ENCODE peak calls at places on chromosomes 6 and 20, in eight cellular contexts. Y, Z, M, B, V, A, L and S are unnamed samples.

GRCh38 chr20:12173333-12173732 is 255.6 kb downstream of the BTBD3 start:
- DNase-seq in Y (no peak), Z (no peak), M (no peak), B (no peak), V (no peak), A (no peak), L (no peak), S (no peak)

GRCh38 chr20:24747881-24748595 is 201.0 kb upstream of the CST7 start:
- DNase-seq in Y (no peak), Z (peak; percentile 17), M (no peak), B (no peak), V (no peak), A (no peak), L (no peak), S (no peak)

GRCh38 chr6:45569210-45569945 is 191.6 kb upstream of the SUPT3H start:
- DNase-seq in Y (peak; percentile 65), Z (no peak), M (no peak), B (no peak), V (no peak), A (peak; percentile 71), L (no peak), S (peak; percentile 30)

GRCh38 chr6:424741-425417 is 33.3 kb downstream of the IRF4 start:
- DNase-seq in Y (no peak), Z (no peak), M (no peak), B (no peak), V (no peak), A (no peak), L (no peak), S (no peak)

GRCh38 chr6:157428418-157429202 is 47.6 kb downstream of the ZDHHC14 start:
- DNase-seq in Y (no peak), Z (no peak), M (no peak), B (no peak), V (no peak), A (no peak), L (no peak), S (no peak)

GRCh38 chr20:22797103-22797502 is 212.7 kb upstream of the FOXA2 start:
- DNase-seq in Y (no peak), Z (no peak), M (no peak), B (peak; percentile 10), V (no peak), A (no peak), L (no peak), S (no peak)

GRCh38 chr6:55652429-55652828 is 73.4 kb upstream of the HMGCLL1 start:
- DNase-seq in Y (no peak), Z (no peak), M (no peak), B (no peak), V (no peak), A (no peak), L (no peak), S (no peak)

GRCh38 chr6:23559587-23560343 is 566.2 kb upstream of the NRSN1 start:
- DNase-seq in Y (no peak), Z (peak; percentile 51), M (no peak), B (no peak), V (peak; percentile 3), A (no peak), L (no peak), S (no peak)

GRCh38 chr6:4903751-4904370 is 100.0 kb downstream of the RPP40 start:
- DNase-seq in Y (no peak), Z (no peak), M (no peak), B (no peak), V (no peak), A (no peak), L (no peak), S (no peak)

GRCh38 chr20:37442986-37443385 is 78.1 kb upstream of the NNAT start:
- DNase-seq in Y (no peak), Z (no peak), M (no peak), B (no peak), V (no peak), A (no peak), L (no peak), S (no peak)

GRCh38 chr6:7922596-7922995 is 12.0 kb upstream of the TXNDC5 start:
- DNase-seq in Y (no peak), Z (no peak), M (no peak), B (no peak), V (peak; percentile 49), A (no peak), L (no peak), S (no peak)

GRCh38 chr6:38459291-38459690 is 180.4 kb downstream of the BTBD9 start:
- DNase-seq in Y (no peak), Z (no peak), M (no peak), B (no peak), V (peak; percentile 53), A (no peak), L (no peak), S (no peak)

GRCh38 chr20:32480361-32481199 is 104.6 kb downstream of the NOL4L start:
- DNase-seq in Y (no peak), Z (peak; percentile 48), M (no peak), B (no peak), V (no peak), A (no peak), L (no peak), S (no peak)

GRCh38 chr6:10460096-10460495 is 45.2 kb upstream of the TFAP2A start:
- DNase-seq in Y (no peak), Z (no peak), M (no peak), B (no peak), V (no peak), A (no peak), L (no peak), S (no peak)

GRCh38 chr20:2088904-2089303 is 12.7 kb upstream of the STK35 start:
- DNase-seq in Y (no peak), Z (peak; percentile 57), M (no peak), B (no peak), V (no peak), A (no peak), L (no peak), S (no peak)

GRCh38 chr20:37915800-37916570 is 13.1 kb downstream of the VSTM2L start:
- DNase-seq in Y (peak; percentile 72), Z (peak; percentile 71), M (peak; percentile 32), B (no peak), V (no peak), A (no peak), L (no peak), S (peak; percentile 89)

GRCh38 chr6:39979461-39980328 is 45.4 kb upstream of the MOCS1 start:
- DNase-seq in Y (no peak), Z (no peak), M (no peak), B (no peak), V (peak; percentile 12), A (no peak), L (no peak), S (no peak)

GRCh38 chr6:104623052-104623690 is 236.5 kb downstream of the HACE1 start:
- DNase-seq in Y (peak; percentile 18), Z (peak; percentile 78), M (no peak), B (peak; percentile 55), V (no peak), A (no peak), L (no peak), S (no peak)

GRCh38 chr20:23702021-23702420 is 13.2 kb upstream of the CST4 start:
- DNase-seq in Y (no peak), Z (no peak), M (no peak), B (peak; percentile 15), V (no peak), A (no peak), L (no peak), S (no peak)

GRCh38 chr20:1305682-1306081 is 23.3 kb downstream of the SDCBP2 start:
- DNase-seq in Y (no peak), Z (no peak), M (no peak), B (no peak), V (no peak), A (peak; percentile 19), L (no peak), S (no peak)

GRCh38 chr6:78854501-78854900 is 12.8 kb upstream of the IRAK1BP1 start:
- DNase-seq in Y (no peak), Z (no peak), M (no peak), B (no peak), V (no peak), A (no peak), L (no peak), S (no peak)

GRCh38 chr20:63073738-63074065 is 66.9 kb upstream of the BHLHE23 start:
- DNase-seq in Y (no peak), Z (no peak), M (no peak), B (no peak), V (no peak), A (no peak), L (no peak), S (no peak)

GRCh38 chr20:35776513-35777101 is 4.8 kb downstream of the PHF20 start:
- DNase-seq in Y (no peak), Z (no peak), M (peak; percentile 61), B (no peak), V (peak; percentile 57), A (no peak), L (no peak), S (peak; percentile 87)

GRCh38 chr6:55756711-55757110 is 118.7 kb downstream of the BMP5 start:
- DNase-seq in Y (no peak), Z (no peak), M (no peak), B (no peak), V (peak; percentile 78), A (no peak), L (no peak), S (no peak)

GRCh38 chr6:2578729-2579128 is 172.0 kb downstream of the MYLK4 start:
- DNase-seq in Y (no peak), Z (no peak), M (no peak), B (no peak), V (peak; percentile 69), A (no peak), L (no peak), S (no peak)

GRCh38 chr6:17768388-17768787 is 61.7 kb upstream of the NUP153 start:
- DNase-seq in Y (no peak), Z (peak; percentile 61), M (no peak), B (no peak), V (peak; percentile 32), A (no peak), L (no peak), S (no peak)

GRCh38 chr6:53593001-53593488 is 48.1 kb upstream of the GCLC start:
- DNase-seq in Y (no peak), Z (no peak), M (no peak), B (peak; percentile 37), V (peak; percentile 60), A (no peak), L (no peak), S (no peak)

GRCh38 chr6:90425161-90425641 is 128.6 kb upstream of the BACH2 start:
- DNase-seq in Y (no peak), Z (no peak), M (no peak), B (no peak), V (no peak), A (no peak), L (no peak), S (no peak)